ENCODE peak calls at places on chromosomes 3 and 15, in five cellular contexts. M is HTR-8/SVneo, A is ureter, D is activated T-cell treated with anti-CD3 and anti-CD28 coated beads for 24 hours, O is OCI-LY7. Z is an unnamed sample.

GRCh38 chr15:71780349-71780976 is 29.9 kb upstream of the NR2E3 start:
- DNase-seq in A (no peak), D (peak; percentile 14), M (peak; percentile 67), O (peak; percentile 73), Z (no peak)

GRCh38 chr15:85312486-85312885 is 67.9 kb upstream of the AKAP13 start:
- DNase-seq in D (no peak), M (no peak), O (no peak), A (no peak), Z (no peak)

GRCh38 chr3:169811606-169812123 is 1.0 kb upstream of the LRRIQ4 start:
- DNase-seq in O (peak; percentile 47), M (no peak), A (no peak), D (no peak), Z (no peak)

GRCh38 chr15:31606942-31607497 is 280.4 kb downstream of the KLF13 start:
- DNase-seq in A (no peak), M (no peak), D (no peak), O (no peak), Z (no peak)

GRCh38 chr3:14379842-14380241 is 22.6 kb upstream of the SLC6A6 start:
- DNase-seq in M (no peak), O (peak; percentile 61), D (no peak), A (no peak), Z (no peak)

GRCh38 chr3:160473233-160473632 is 23.6 kb upstream of the TRIM59 start:
- DNase-seq in D (no peak), A (no peak), O (no peak), M (no peak), Z (no peak)

GRCh38 chr15:70154440-70155347 is 57.0 kb upstream of the TLE3 start:
- DNase-seq in A (no peak), D (no peak), O (no peak), M (no peak), Z (no peak)

GRCh38 chr3:148950806-148951205 is 40.5 kb upstream of the GYG1 start:
- DNase-seq in O (peak; percentile 28), D (no peak), M (no peak), A (no peak), Z (no peak)

GRCh38 chr3:169542347-169542751 is 121.2 kb downstream of the MECOM start:
- DNase-seq in D (no peak), A (no peak), O (no peak), M (no peak), Z (no peak)

GRCh38 chr3:114553949-114554593 is 260.2 kb downstream of the TIGIT start:
- DNase-seq in M (no peak), O (no peak), A (no peak), D (no peak), Z (no peak)

Z was measured in H1.